ENCODE peak calls at places on chromosomes 11 and 22, in eight cellular contexts. J, H, T, A, S, W, C and V are unnamed samples.

GRCh38 chr11:34223021-34223813 is 117.8 kb downstream of the NAT10 start:
- DNase-seq in J (no peak), H (peak), T (peak), A (no peak), S (no peak), W (no peak), C (no peak), V (no peak)

GRCh38 chr11:44861829-44862545 is 88.7 kb downstream of the TP53I11 start:
- DNase-seq in J (peak), H (peak), T (peak), A (no peak), S (peak), W (peak), C (peak), V (peak)

GRCh38 chr22:21755855-21756284 is 20.3 kb upstream of the YPEL1 start:
- DNase-seq in J (no peak), H (no peak), T (no peak), A (no peak), S (no peak), W (no peak), C (no peak), V (no peak)

GRCh38 chr22:19718255-19719054 is 4.2 kb downstream of the SEPTIN5 start:
- DNase-seq in J (no peak), H (no peak), T (no peak), A (no peak), S (no peak), W (no peak), C (no peak), V (no peak)

GRCh38 chr11:117189191-117189940 is 9.8 kb upstream of the TAGLN start:
- DNase-seq in J (no peak), H (peak), T (peak), A (no peak), S (no peak), W (no peak), C (no peak), V (no peak)

GRCh38 chr22:40348025-40348658 is 1.8 kb downstream of the ADSL start:
- DNase-seq in J (peak), H (peak), T (no peak), A (no peak), S (no peak), W (no peak), C (peak), V (no peak)

GRCh38 chr11:26297179-26297970 is 34.6 kb upstream of the ANO3 start:
- DNase-seq in J (peak), H (no peak), T (no peak), A (no peak), S (no peak), W (no peak), C (peak), V (no peak)

GRCh38 chr11:131745405-131745804 is 375.0 kb downstream of the NTM start:
- DNase-seq in J (no peak), H (no peak), T (no peak), A (no peak), S (no peak), W (no peak), C (no peak), V (no peak)

GRCh38 chr11:43542734-43543133 is 137.8 kb upstream of the HSD17B12 start:
- DNase-seq in J (no peak), H (no peak), T (no peak), A (no peak), S (no peak), W (no peak), C (no peak), V (no peak)

GRCh38 chr11:45213316-45213665 is 66.9 kb downstream of the PRDM11 start:
- DNase-seq in J (no peak), H (no peak), T (peak), A (no peak), S (no peak), W (no peak), C (no peak), V (no peak)

GRCh38 chr11:13183094-13183825 is 94.3 kb upstream of the BMAL1 start:
- DNase-seq in J (peak), H (no peak), T (no peak), A (no peak), S (no peak), W (peak), C (no peak), V (no peak)

GRCh38 chr11:46238078-46238966 is 39.1 kb upstream of the CREB3L1 start:
- DNase-seq in J (peak), H (peak), T (peak), A (peak), S (no peak), W (no peak), C (no peak), V (no peak)

GRCh38 chr11:41786087-41786486 is 326.6 kb upstream of the LRRC4C start:
- DNase-seq in J (no peak), H (no peak), T (no peak), A (no peak), S (no peak), W (no peak), C (no peak), V (no peak)

GRCh38 chr11:838441-839279 is 3.7 kb downstream of the POLR2L start:
- DNase-seq in J (peak), H (peak), T (no peak), A (no peak), S (no peak), W (no peak), C (no peak), V (no peak)

GRCh38 chr11:837990-838307 is 4.4 kb downstream of the POLR2L start:
- DNase-seq in J (no peak), H (no peak), T (no peak), A (no peak), S (no peak), W (no peak), C (no peak), V (no peak)

GRCh38 chr11:841981-842369 is 354 bp downstream of the POLR2L start:
- DNase-seq in J (no peak), H (no peak), T (no peak), A (no peak), S (no peak), W (no peak), C (no peak), V (no peak)

GRCh38 chr11:839280-839623 is 3.1 kb downstream of the POLR2L start:
- DNase-seq in J (no peak), H (no peak), T (no peak), A (no peak), S (no peak), W (no peak), C (no peak), V (no peak)

DNA sequence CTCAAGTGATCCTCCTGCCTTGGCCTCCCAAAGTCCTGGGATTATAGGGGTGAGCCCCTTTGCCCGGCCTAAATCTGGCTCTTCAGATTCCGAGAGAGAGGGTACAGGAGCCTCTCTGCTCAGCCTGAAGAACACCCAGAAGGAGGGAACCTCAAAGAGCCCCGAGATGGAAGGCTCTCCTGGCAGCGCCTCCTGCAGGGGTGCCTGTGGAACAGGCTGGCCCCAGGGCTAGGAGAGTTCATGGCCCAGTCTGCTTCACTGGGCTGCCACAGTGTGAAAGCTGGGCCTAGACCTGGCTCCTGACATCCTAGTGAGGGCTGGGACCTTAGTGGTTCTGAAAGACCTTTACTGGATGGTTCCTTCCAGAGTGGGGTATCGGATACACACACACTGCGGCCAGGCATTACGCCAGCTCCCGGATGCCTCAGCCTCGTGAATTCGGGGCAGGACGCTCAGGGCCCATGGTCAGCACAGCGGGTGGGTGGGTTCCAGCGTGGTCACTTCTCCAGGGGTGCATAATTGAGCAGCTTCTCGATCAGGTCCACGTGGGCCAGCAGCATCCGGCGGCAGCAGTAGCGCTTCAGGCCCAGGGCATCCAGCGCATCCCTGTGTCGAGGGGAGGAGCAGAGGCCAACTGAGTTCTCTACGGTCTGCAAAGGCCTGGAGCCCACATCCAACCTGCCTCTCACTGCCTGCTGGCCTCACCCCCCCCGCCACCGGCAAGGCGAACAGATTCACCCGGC is 2.3 kb downstream of the POLR2L start:
- DNase-seq in J (no peak), H (no peak), T (no peak), A (no peak), S (no peak), W (no peak), C (no peak), V (no peak)
- TF ChIP-seq CTCF in J (peak), H (peak), T (no peak), A (no peak), S (peak), W (peak), C (peak), V (no peak)

DNA sequence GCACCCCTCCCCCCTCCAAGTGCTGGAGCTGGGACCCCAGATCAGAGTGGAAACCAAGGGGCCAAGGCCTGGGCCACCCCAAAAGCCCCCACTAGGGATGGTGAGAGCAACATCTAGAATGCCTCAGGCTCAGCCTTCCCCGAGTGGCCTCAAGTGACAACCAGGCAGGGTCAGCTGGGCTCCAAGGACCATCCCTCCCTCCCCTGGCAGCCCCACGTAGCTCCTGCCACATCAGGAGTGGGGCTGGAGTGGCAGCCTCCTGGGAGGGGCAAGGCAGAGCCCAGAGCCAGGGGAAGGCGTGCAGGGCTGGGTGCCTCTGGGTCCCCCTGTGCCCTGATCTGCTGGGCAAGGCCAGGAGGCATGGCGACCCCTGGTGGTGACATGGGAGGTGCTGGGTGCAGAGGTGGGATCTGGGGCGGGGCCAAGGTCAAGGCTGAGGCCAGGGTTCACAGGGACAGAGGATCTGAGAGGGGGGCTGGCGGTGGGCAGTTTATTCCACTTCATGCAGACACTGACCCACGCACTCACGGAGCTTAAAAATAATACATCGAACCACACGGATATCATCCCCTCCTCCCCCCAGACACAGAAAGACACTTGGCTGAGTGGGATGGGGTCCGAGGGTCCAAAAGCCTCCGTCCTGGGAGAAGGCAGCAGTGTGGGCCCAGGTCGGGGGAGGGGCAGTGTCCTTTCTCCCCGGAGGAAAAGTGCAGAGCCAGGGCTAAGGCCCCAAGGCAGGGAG is 15.8 kb upstream of the EHD1 start:
- DNase-seq in J (peak), H (peak), T (peak), A (peak), S (peak), W (no peak), C (no peak), V (no peak)
- TF ChIP-seq POLR2AphosphoS5 in J (no peak), H (peak), T (no peak), A (peak), S (no peak), W (no peak), C (no peak), V (peak)

GRCh38 chr22:25069758-25070461 is 117.4 kb downstream of the KIAA1671 start:
- DNase-seq in J (peak), H (no peak), T (no peak), A (no peak), S (no peak), W (no peak), C (no peak), V (no peak)
- H3K4me3 ChIP-seq in J (no peak), H (peak), T (peak), A (no peak), S (no peak), W (no peak), C (no peak), V (peak)

DNA sequence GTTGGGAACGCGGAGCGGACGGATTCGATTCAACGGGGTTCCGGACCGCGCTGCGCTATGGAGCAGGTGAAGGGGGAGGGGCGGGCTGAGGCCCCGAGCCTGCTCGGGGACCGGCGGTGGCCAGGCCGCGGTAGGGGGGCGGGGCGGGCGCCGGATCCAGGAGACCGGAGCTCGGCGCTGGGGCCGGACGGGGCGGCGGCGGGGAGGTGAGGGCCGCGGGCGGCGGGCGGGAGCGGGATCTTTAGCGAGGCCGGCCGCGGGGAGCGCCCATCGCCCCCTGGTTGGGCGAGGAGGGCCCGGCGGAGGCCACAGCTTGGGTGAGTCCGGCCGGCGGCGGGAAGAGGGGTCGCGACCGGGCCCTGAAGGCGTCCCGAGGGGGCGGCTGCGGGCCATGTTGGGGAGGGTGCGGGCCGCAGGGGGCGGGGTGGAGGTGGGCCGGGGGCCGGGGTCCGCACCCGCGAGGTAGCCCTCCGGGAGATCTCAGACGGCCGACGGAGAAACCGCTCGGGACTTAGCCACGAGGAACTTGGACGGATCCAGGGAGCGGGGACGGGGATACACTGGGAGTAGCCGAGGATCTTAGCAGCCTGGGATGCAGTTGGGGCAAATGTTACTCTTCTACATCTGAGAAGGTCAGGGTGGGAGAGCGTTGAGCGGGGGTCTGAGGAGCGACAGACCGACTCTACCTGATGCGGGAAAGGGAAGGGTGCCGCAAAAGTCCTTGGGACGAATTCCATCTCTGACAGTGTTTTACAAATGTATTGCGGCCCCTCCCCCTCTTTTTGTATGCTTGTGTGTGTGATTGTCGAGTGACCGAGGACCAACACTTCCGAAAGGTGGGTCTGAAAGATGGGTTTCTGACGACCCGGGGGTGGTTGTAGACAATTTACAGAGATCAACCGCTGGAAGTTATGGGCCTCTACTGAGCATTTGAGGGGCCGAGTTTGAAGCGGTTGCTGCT is 514 bp downstream of the STIP1 start:
- DNase-seq in J (peak), H (peak), T (peak), A (no peak), S (no peak), W (no peak), C (no peak), V (no peak)
- TF ChIP-seq CTCF in J (peak), H (peak), T (no peak), A (no peak), S (no peak), W (no peak), C (no peak), V (no peak)

DNA sequence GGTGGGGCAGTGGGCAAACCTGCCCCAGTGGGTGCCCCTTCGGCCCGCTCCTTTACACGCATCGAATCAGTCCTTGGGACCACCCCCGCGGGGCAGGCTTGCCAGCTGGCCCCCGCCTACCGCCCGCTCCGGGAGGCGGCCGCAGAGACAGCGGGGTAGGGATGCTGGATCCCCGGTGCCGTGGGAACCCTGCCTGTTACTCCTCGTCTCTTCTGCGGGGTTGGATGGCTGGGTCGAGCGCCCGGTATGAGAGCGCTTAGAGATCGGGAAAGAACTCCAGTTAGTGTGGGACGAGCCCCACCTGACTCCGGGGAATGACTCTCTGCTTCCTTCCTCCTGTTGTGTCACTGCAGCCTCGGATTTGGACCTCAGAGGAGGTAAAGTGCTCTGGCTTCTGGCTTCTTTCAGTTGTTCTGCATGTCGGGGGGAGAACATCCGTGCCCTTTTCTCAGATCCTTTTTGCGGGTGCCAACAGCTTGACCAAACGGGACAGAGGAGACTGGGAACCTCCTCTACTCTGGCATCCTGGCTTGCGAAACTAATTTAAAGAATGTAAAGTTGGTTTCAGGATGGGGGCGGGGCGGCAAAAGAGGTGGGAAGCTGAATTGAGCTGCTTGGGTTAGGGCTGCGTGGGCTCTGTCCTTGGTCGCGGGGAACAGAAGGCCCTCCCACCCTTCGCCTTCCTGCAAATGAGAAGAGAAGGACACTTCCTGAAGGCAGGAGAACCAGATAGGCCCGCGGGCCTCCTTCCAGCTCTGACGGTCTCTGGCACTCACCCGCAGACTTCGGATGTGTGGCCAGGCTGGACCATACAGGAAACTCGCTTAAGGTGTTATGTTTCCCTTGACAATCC is 915 bp downstream of the LAYN start:
- DNase-seq in J (peak), H (peak), T (peak), A (no peak), S (no peak), W (no peak), C (no peak), V (no peak)
- TF ChIP-seq POLR2AphosphoS5 in J (no peak), H (peak), T (peak), A (no peak), S (no peak), W (no peak), C (no peak), V (peak)

DNA sequence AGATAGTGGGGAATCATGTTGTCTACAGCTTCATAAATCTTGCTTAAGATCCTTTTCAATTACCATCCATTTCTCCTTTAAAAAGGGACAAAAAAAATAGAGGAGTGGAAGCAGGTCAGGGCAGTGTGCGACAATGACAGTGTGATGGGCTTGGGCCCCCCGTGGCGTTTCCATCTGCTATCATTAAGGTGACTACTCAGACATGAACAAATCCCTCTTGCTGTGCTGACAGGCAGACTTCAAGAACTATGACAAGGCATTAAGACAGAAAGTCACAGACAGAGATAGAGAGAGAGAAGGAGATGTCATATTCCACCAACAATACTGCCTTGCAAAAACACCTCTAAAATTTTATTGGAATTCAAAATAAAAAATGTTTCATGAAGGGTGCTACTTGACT is 263.2 kb downstream of the DCDC1 start:
- DNase-seq in J (no peak), H (no peak), T (no peak), A (no peak), S (no peak), W (no peak), C (no peak), V (no peak)
- H3K4me3 ChIP-seq in J (no peak), H (no peak), T (no peak), A (no peak), S (no peak), W (no peak), C (no peak), V (no peak)